ENCODE peak calls at places on chromosomes 7 and 10, in nine cellular contexts. F is AG04450; N is sigmoid colon; L is left ventricle myocardium inferior; Y is PC-9; G is cardiac fibroblast; B is CD4-positive, CD25-positive, alpha-beta regulatory T cell; T is mesendoderm; Q is ovary. D is an unnamed sample.

GRCh38 chr10:78893217-78893616 is 175.5 kb upstream of the ZMIZ1 start:
- DNase-seq in L (no peak), B (no peak), Q (no peak), T (no peak), N (no peak), G (no peak), Y (no peak), F (no peak), D (no peak)

GRCh38 chr7:142085428-142085827 is 26.1 kb upstream of the MGAM2 start:
- DNase-seq in B (no peak), N (no peak), L (no peak), T (no peak), Q (no peak), Y (no peak), G (no peak), F (no peak), D (no peak)

GRCh38 chr10:62640386-62640785 is 164.1 kb upstream of the ADO start:
- DNase-seq in Q (no peak), N (no peak), G (peak), L (no peak), F (no peak), B (no peak), Y (no peak), T (no peak), D (no peak)

GRCh38 chr10:71647526-71648354 is 71.8 kb downstream of the C10orf105 start:
- DNase-seq in G (peak), L (no peak), N (no peak), F (no peak), T (peak), B (no peak), Q (no peak), Y (no peak), D (no peak)

GRCh38 chr7:75623390-75624133 is 115.2 kb downstream of the HIP1 start:
- DNase-seq in T (peak), B (no peak), N (no peak), Q (no peak), L (no peak), F (no peak), Y (no peak), G (peak), D (no peak)

GRCh38 chr10:52409195-52409594 is 95.1 kb downstream of the DKK1 start:
- DNase-seq in B (no peak), L (no peak), F (no peak), G (no peak), N (no peak), Y (no peak), Q (no peak), T (no peak), D (no peak)

GRCh38 chr7:146922777-146923176 is 806.2 kb downstream of the CNTNAP2 start:
- DNase-seq in T (no peak), G (no peak), N (no peak), Q (no peak), B (no peak), Y (no peak), L (no peak), F (no peak), D (no peak)

GRCh38 chr10:78942006-78942405 is 126.8 kb upstream of the ZMIZ1 start:
- DNase-seq in L (no peak), N (no peak), B (no peak), T (no peak), Y (no peak), F (no peak), Q (no peak), G (peak), D (no peak)

GRCh38 chr7:113113912-113114311 is 4.4 kb downstream of the SMIM30 start:
- DNase-seq in N (no peak), L (no peak), Q (no peak), B (peak), Y (no peak), T (peak), G (no peak), F (no peak), D (no peak)

GRCh38 chr10:6504296-6504695 is 75.8 kb downstream of the PRKCQ start:
- DNase-seq in L (no peak), Q (no peak), T (no peak), G (no peak), N (no peak), F (no peak), Y (no peak), B (no peak), D (no peak)

GRCh38 chr7:1721047-1721687 is 51.1 kb downstream of the ELFN1 start:
- DNase-seq in G (no peak), T (no peak), B (no peak), Q (no peak), F (no peak), Y (no peak), L (no peak), N (no peak), D (no peak)

GRCh38 chr7:3158501-3158900 is 114.8 kb upstream of the CARD11 start:
- DNase-seq in Q (no peak), G (no peak), Y (no peak), T (no peak), N (no peak), F (no peak), L (no peak), B (no peak), D (no peak)

GRCh38 chr10:93501650-93502049 is 5.2 kb downstream of the CEP55 start:
- DNase-seq in B (no peak), F (no peak), T (no peak), L (no peak), Y (no peak), G (no peak), Q (no peak), N (no peak), D (no peak)

GRCh38 chr7:229184-229964 is 37.0 kb downstream of the FAM20C start:
- DNase-seq in B (no peak), G (peak), L (peak), Q (peak), Y (no peak), F (peak), N (peak), T (no peak), D (no peak)

GRCh38 chr10:48958598-48959200 is 19.1 kb upstream of the LRRC18 start:
- DNase-seq in B (no peak), N (peak), G (no peak), L (no peak), Y (no peak), Q (no peak), F (no peak), T (no peak), D (no peak)

GRCh38 chr7:55532150-55532917 is 40.0 kb downstream of the VOPP1 start:
- DNase-seq in Y (no peak), Q (no peak), G (no peak), B (peak), T (no peak), N (no peak), F (no peak), L (no peak), D (no peak)

GRCh38 chr10:129653861-129654260 is 186.8 kb downstream of the MGMT start:
- DNase-seq in B (no peak), Y (no peak), F (no peak), T (no peak), Q (no peak), L (no peak), N (no peak), G (no peak), D (no peak)

GRCh38 chr10:15516284-15516956 is 145.3 kb upstream of the FAM171A1 start:
- DNase-seq in Q (no peak), Y (no peak), G (no peak), F (no peak), B (no peak), T (no peak), L (no peak), N (no peak), D (no peak)

GRCh38 chr10:31896972-31897384 is 31.7 kb downstream of the ARHGAP12 start:
- DNase-seq in N (no peak), B (no peak), F (no peak), Q (no peak), L (no peak), G (peak), T (peak), Y (no peak), D (no peak)

GRCh38 chr7:129828989-129829676 is 123.6 kb downstream of the UBE2H start:
- DNase-seq in N (no peak), Q (no peak), T (peak), F (no peak), L (no peak), Y (no peak), B (peak), G (no peak), D (peak)

GRCh38 chr10:30671011-30671616 is 41.6 kb upstream of the LYZL2 start:
- DNase-seq in T (peak), B (peak), L (no peak), Y (peak), G (peak), Q (no peak), F (peak), N (no peak), D (peak)

GRCh38 chr10:15589109-15589508 is 130.6 kb downstream of the ITGA8 start:
- DNase-seq in B (no peak), Q (no peak), T (peak), G (no peak), L (no peak), Y (no peak), F (no peak), N (no peak), D (no peak)

GRCh38 chr10:14665304-14665703 is 109.4 kb downstream of the FAM107B start:
- DNase-seq in T (no peak), F (no peak), G (peak), Q (no peak), Y (no peak), B (no peak), N (no peak), L (no peak), D (no peak)

GRCh38 chr7:157773361-157773760 is 436.6 kb downstream of the DNAJB6 start:
- DNase-seq in Y (no peak), G (no peak), F (no peak), T (no peak), L (no peak), N (no peak), B (no peak), Q (no peak), D (no peak)

GRCh38 chr7:55524558-55525310 is 47.6 kb downstream of the VOPP1 start:
- DNase-seq in B (no peak), F (no peak), G (peak), N (no peak), Y (no peak), L (no peak), T (no peak), Q (no peak), D (no peak)

GRCh38 chr10:132604686-132605085 is 67.1 kb downstream of the INPP5A start:
- DNase-seq in G (no peak), F (no peak), N (no peak), L (no peak), Y (no peak), T (no peak), B (no peak), Q (no peak), D (no peak)

GRCh38 chr10:132607491-132607890 is 69.9 kb downstream of the INPP5A start:
- DNase-seq in B (no peak), L (no peak), N (peak), G (no peak), Q (no peak), F (no peak), Y (no peak), T (no peak), D (no peak)

GRCh38 chr10:132606536-132607316 is 69.1 kb downstream of the INPP5A start:
- DNase-seq in L (peak), Y (no peak), Q (peak), F (no peak), T (no peak), N (peak), B (no peak), G (peak), D (no peak)

GRCh38 chr10:132605390-132605789 is 67.8 kb downstream of the INPP5A start:
- DNase-seq in G (no peak), N (no peak), B (no peak), Y (no peak), Q (no peak), L (no peak), T (no peak), F (no peak), D (no peak)

GRCh38 chr10:132606031-132606491 is 68.5 kb downstream of the INPP5A start:
- DNase-seq in F (no peak), G (no peak), Y (no peak), Q (no peak), L (no peak), N (peak), B (no peak), T (no peak), D (no peak)
- H3K4me3 ChIP-seq in F (no peak), G (no peak), Y (no peak), Q (no peak), L (peak), N (no peak), B (no peak), T (no peak), D (no peak)

GRCh38 chr7:43666938-43667337 is 62.4 kb downstream of the COA1 start:
- DNase-seq in F (no peak), N (no peak), L (no peak), Q (no peak), Y (no peak), B (no peak), G (peak), T (no peak), D (no peak)

GRCh38 chr7:43671520-43671919 is 57.8 kb downstream of the COA1 start:
- DNase-seq in L (no peak), Q (no peak), G (peak), T (no peak), F (no peak), Y (no peak), N (no peak), B (no peak), D (no peak)

GRCh38 chr7:43668035-43668434 is 61.3 kb downstream of the COA1 start:
- DNase-seq in N (no peak), T (peak), Q (no peak), Y (no peak), B (no peak), L (no peak), F (no peak), G (no peak), D (no peak)

GRCh38 chr7:43664681-43665080 is 64.6 kb downstream of the COA1 start:
- DNase-seq in B (no peak), G (no peak), T (no peak), N (no peak), Y (no peak), F (no peak), L (no peak), Q (no peak), D (no peak)

GRCh38 chr7:43669286-43670081 is 59.8 kb downstream of the COA1 start:
- DNase-seq in B (peak), T (peak), Y (no peak), F (no peak), L (no peak), G (peak), Q (no peak), N (no peak), D (no peak)
- H3K4me3 ChIP-seq in B (peak), T (no peak), Y (no peak), F (no peak), L (no peak), G (no peak), Q (no peak), N (no peak), D (no peak)

GRCh38 chr7:150373049-150373801 is 4.6 kb downstream of the REPIN1 start:
- DNase-seq in Q (no peak), L (no peak), T (peak), N (peak), Y (peak), F (no peak), G (no peak), B (no peak), D (no peak)
- H3K4me3 ChIP-seq in Q (no peak), L (peak), T (no peak), N (no peak), Y (no peak), F (no peak), G (no peak), B (no peak), D (no peak)

GRCh38 chr10:97519342-97519741 is 20.6 kb downstream of the UBTD1 start:
- DNase-seq in G (no peak), L (no peak), F (no peak), Q (no peak), N (no peak), T (no peak), Y (no peak), B (no peak), D (no peak)

GRCh38 chr10:97517778-97518561 is 19.2 kb downstream of the UBTD1 start:
- DNase-seq in F (no peak), L (no peak), G (no peak), Y (peak), B (no peak), N (no peak), Q (no peak), T (peak), D (no peak)

GRCh38 chr10:97517096-97517750 is 18.5 kb downstream of the UBTD1 start:
- DNase-seq in Y (no peak), N (no peak), B (no peak), F (no peak), Q (no peak), G (no peak), L (no peak), T (no peak), D (no peak)

GRCh38 chr10:97520520-97520919 is 21.8 kb downstream of the UBTD1 start:
- DNase-seq in T (no peak), F (no peak), L (no peak), G (no peak), Q (no peak), Y (no peak), N (no peak), B (no peak), D (no peak)

DNA sequence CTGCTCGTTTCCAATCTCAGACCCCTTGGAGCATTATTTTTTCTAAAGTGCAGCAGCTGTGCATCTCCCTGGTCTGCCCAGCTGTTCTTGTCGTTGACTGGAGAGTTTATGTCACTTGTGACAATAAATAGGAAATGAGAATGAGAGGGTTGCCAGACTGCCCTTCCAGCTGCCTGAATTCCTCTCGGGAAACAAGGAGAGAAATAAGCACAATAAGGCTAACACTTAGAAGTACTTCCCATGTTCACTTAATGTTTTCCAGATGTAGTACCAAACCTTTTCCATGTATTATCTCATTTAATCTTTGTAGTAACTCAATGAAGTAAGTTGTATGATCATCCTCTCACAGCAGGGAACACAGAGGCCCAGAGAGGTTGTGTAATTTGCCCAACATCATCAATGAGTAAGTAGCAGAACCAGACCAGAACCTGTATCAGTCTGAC is 19.9 kb downstream of the UBTD1 start:
- DNase-seq in Q (no peak), N (no peak), L (no peak), F (no peak), B (no peak), Y (no peak), G (no peak), T (no peak), D (no peak)
- H3K4me3 ChIP-seq in Q (no peak), N (no peak), L (no peak), F (no peak), B (no peak), Y (no peak), G (no peak), T (no peak), D (no peak)

D was measured in Jurkat, Clone E6-1.